ENCODE peak calls at places on chromosomes 3 and 15, in five cellular contexts. X is transverse colon, U is right cardiac atrium, T is sigmoid colon, E is mammary epithelial cell. F is an unnamed sample.

GRCh38 chr15:39400821-39401550 is 179.9 kb upstream of the THBS1 start:
- DNase-seq in X (no peak), U (no peak), T (no peak), E (no peak), F (no peak)

GRCh38 chr3:181859518-181859917 is 147.8 kb downstream of the SOX2 start:
- DNase-seq in X (no peak), U (no peak), T (no peak), E (no peak), F (no peak)

GRCh38 chr3:57080171-57080570 is 19.7 kb downstream of the SPATA12 start:
- DNase-seq in X (no peak), U (no peak), T (no peak), E (no peak), F (no peak)

GRCh38 chr15:59396660-59397059 is 24.0 kb upstream of the MYO1E start:
- DNase-seq in X (no peak), U (no peak), T (no peak), E (no peak), F (no peak)

GRCh38 chr3:25033407-25034029 is 394.5 kb upstream of the RARB start:
- DNase-seq in X (peak; percentile 11), U (peak; percentile 46), T (no peak), E (peak; percentile 35), F (peak; percentile 53)

GRCh38 chr3:124800511-124801374 is 70.5 kb downstream of the UMPS start:
- DNase-seq in X (no peak), U (peak; percentile 69), T (no peak), E (no peak), F (no peak)

GRCh38 chr3:148866261-148866660 is 1.2 kb downstream of the CPA3 start:
- DNase-seq in X (no peak), U (no peak), T (no peak), E (no peak), F (no peak)

GRCh38 chr3:109072208-109072607 is 45.7 kb downstream of the MORC1 start:
- DNase-seq in X (no peak), U (no peak), T (no peak), E (no peak), F (no peak)

GRCh38 chr3:12692444-12692843 is 28.5 kb upstream of the RAF1 start:
- DNase-seq in X (no peak), U (no peak), T (no peak), E (no peak), F (no peak)

GRCh38 chr3:86930831-86931230 is 60.1 kb downstream of the VGLL3 start:
- DNase-seq in X (no peak), U (no peak), T (no peak), E (no peak), F (no peak)

GRCh38 chr15:44289352-44289790 is 852 bp downstream of the GOLM2 start:
- DNase-seq in X (no peak), U (no peak), T (no peak), E (no peak), F (no peak)

GRCh38 chr3:143150076-143150475 is 30.5 kb downstream of the CHST2 start:
- DNase-seq in X (no peak), U (no peak), T (no peak), E (no peak), F (no peak)

GRCh38 chr3:63473641-63474166 is 178.8 kb upstream of the SNTN start:
- DNase-seq in X (no peak), U (no peak), T (no peak), E (no peak), F (no peak)

GRCh38 chr3:175399156-175399840 is 540.2 kb downstream of the NAALADL2 start:
- DNase-seq in X (no peak), U (no peak), T (no peak), E (no peak), F (no peak)

GRCh38 chr3:46989146-46989810 is 9.8 kb downstream of the NBEAL2 start:
- DNase-seq in X (no peak), U (no peak), T (no peak), E (no peak), F (no peak)

GRCh38 chr3:173743111-173743510 is 345.6 kb downstream of the NLGN1 start:
- DNase-seq in X (no peak), U (no peak), T (no peak), E (peak; percentile 61), F (no peak)

GRCh38 chr15:52008698-52009434 is 10.2 kb upstream of the MAPK6 start:
- DNase-seq in X (no peak), U (no peak), T (no peak), E (no peak), F (no peak)

GRCh38 chr3:109973733-109974132 is 636.4 kb upstream of the DPPA4 start:
- DNase-seq in X (no peak), U (no peak), T (no peak), E (no peak), F (no peak)

GRCh38 chr15:53072077-53072476 is 281.9 kb upstream of the ONECUT1 start:
- DNase-seq in X (peak; percentile 61), U (no peak), T (no peak), E (peak; percentile 95), F (no peak)

GRCh38 chr3:62439176-62439813 is 65.9 kb upstream of the FEZF2 start:
- DNase-seq in X (no peak), U (no peak), T (no peak), E (no peak), F (no peak)

GRCh38 chr3:149179225-149179624 is 42.4 kb downstream of the CP start:
- DNase-seq in X (no peak), U (no peak), T (no peak), E (peak; percentile 37), F (no peak)

GRCh38 chr3:29889230-29889629 is 608.4 kb downstream of the RBMS3 start:
- DNase-seq in X (no peak), U (no peak), T (no peak), E (peak; percentile 15), F (no peak)

GRCh38 chr15:58561321-58561720 is 129.5 kb downstream of the LIPC start:
- DNase-seq in X (no peak), U (no peak), T (no peak), E (no peak), F (no peak)

GRCh38 chr3:195558602-195559001 is 15.5 kb upstream of the PPP1R2 start:
- DNase-seq in X (peak; percentile 47), U (no peak), T (no peak), E (peak; percentile 38), F (no peak)

GRCh38 chr3:24830230-24831152 is 335.8 kb upstream of the THRB start:
- DNase-seq in X (peak; percentile 8), U (peak; percentile 29), T (peak; percentile 68), E (no peak), F (no peak)

GRCh38 chr3:120177151-120177550 is 82.9 kb upstream of the GSK3B start:
- DNase-seq in X (no peak), U (peak; percentile 46), T (no peak), E (peak; percentile 91), F (peak; percentile 64)

GRCh38 chr3:126338796-126339241 is 18.4 kb downstream of the KLF15 start:
- DNase-seq in X (peak; percentile 5), U (no peak), T (peak; percentile 69), E (no peak), F (no peak)

GRCh38 chr3:13252207-13252606 is 167.9 kb downstream of the NUP210 start:
- DNase-seq in X (no peak), U (no peak), T (no peak), E (no peak), F (no peak)

GRCh38 chr3:152030320-152030719 is 156.9 kb downstream of the SUCNR1 start:
- DNase-seq in X (no peak), U (no peak), T (no peak), E (no peak), F (no peak)

GRCh38 chr15:24878153-24878552 is 76.6 kb upstream of the SNRPN start:
- DNase-seq in X (peak; percentile 6), U (no peak), T (peak; percentile 62), E (peak; percentile 1), F (no peak)

GRCh38 chr3:30751610-30752299 is 142.7 kb downstream of the GADL1 start:
- DNase-seq in X (peak; percentile 22), U (peak; percentile 27), T (no peak), E (peak; percentile 24), F (no peak)

GRCh38 chr3:38636464-38636863 is 13.0 kb downstream of the SCN5A start:
- DNase-seq in X (no peak), U (no peak), T (no peak), E (no peak), F (no peak)

GRCh38 chr15:83287541-83288027 is 3.1 kb upstream of the BNC1 start:
- DNase-seq in X (no peak), U (no peak), T (no peak), E (peak; percentile 83), F (no peak)

GRCh38 chr15:83284563-83285283 is at the start of gene BNC1:
- DNase-seq in X (no peak), U (peak; percentile 21), T (no peak), E (peak; percentile 84), F (no peak)

GRCh38 chr15:83285284-83285978 is 967 bp upstream of the BNC1 start:
- DNase-seq in X (no peak), U (no peak), T (no peak), E (peak; percentile 55), F (no peak)

GRCh38 chr15:83283813-83284562 is 476 bp downstream of the BNC1 start:
- DNase-seq in X (no peak), U (peak; percentile 14), T (no peak), E (peak; percentile 54), F (no peak)

DNA sequence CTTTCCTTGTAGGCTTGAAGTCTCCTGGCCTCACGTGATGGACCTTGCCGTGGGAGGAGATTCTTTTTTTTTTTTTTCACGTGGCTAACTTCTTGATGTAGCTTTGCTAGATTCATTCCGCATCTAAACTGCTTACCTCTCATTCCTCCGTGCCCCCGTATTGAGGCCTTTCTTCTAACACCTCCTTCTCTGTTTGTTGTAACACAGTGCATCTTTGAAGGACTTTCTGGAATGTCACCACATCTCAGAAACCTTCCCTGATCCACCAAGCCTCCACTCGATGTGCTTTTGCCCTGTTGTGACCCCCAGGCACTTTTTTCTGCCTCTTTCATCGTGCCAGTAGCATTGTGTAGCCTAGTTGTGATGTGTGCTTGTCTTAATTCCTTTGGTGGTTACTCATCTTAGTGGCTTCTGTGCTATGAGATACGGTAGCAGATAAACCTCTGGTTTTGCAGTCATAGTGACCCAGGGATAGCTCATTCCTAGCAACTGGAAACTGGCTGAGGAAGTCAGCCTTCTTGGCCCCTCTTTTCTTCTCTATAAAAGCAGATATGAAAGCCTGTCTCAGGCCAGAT is 1.6 kb upstream of the BNC1 start:
- DNase-seq in X (no peak), U (no peak), T (no peak), E (peak; percentile 88), F (no peak)
- H3K27me3 ChIP-seq in X (peaks cover 66% of the 10 kb centered on the region), U (no peaks in the 10 kb centered on the region), T (peaks cover 50% of the 10 kb centered on the region), E (no peaks in the 10 kb centered on the region), F (peaks cover 5% of the 10 kb centered on the region)

GRCh38 chr3:162139841-162140240 is 643.2 kb downstream of the OTOL1 start:
- DNase-seq in X (no peak), U (no peak), T (no peak), E (no peak), F (no peak)
- H3K27me3 ChIP-seq in X (no peaks in the 10 kb centered on the region), U (no peaks in the 10 kb centered on the region), T (no peaks in the 10 kb centered on the region), E (no peaks in the 10 kb centered on the region), F (no peaks in the 10 kb centered on the region)

DNA sequence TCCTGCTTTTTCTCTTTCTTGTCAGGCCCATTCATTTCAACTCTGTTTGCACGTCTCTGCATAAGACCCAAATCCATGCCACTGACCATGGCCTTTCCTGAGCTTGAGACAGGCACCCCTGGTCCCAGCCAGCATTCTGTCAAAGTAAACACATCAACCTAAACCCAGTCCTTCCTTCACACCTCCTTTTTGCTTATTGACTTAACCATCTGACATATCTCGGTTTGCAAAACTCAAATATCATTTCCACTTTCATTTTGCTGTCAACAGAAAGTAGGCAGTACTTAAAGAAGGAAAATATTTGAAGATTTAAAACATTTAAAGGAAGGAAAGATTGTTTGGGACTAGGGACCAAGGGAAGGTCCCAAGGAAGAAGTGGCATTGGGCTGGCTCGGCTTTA is 48.2 kb upstream of the KBTBD8 start:
- DNase-seq in X (no peak), U (no peak), T (no peak), E (no peak), F (no peak)
- H3K27me3 ChIP-seq in X (no peaks in the 10 kb centered on the region), U (peaks cover 4% of the 10 kb centered on the region), T (no peaks in the 10 kb centered on the region), E (no peaks in the 10 kb centered on the region), F (no peaks in the 10 kb centered on the region)

GRCh38 chr3:10638466-10638865 is 133.1 kb upstream of the ATP2B2 start:
- DNase-seq in X (no peak), U (no peak), T (no peak), E (no peak), F (no peak)
- H3K27me3 ChIP-seq in X (no peaks in the 10 kb centered on the region), U (no peaks in the 10 kb centered on the region), T (peaks cover 3% of the 10 kb centered on the region), E (peaks cover 2% of the 10 kb centered on the region), F (no peaks in the 10 kb centered on the region)